ENCODE peak calls at places on chromosome 3, in five cellular contexts. J, E, C, T and G are unnamed samples.

GRCh38 chr3:38131621-38132369 is 5.1 kb downstream of the ACAA1 start:
- DNase-seq in J (peak), E (peak), C (peak), T (peak), G (peak)

GRCh38 chr3:149581681-149582349 is 76.0 kb downstream of the WWTR1 start:
- DNase-seq in J (no peak), E (peak), C (peak), T (peak), G (peak)

GRCh38 chr3:94036909-94037507 is 8.6 kb upstream of the STX19 start:
- DNase-seq in J (peak), E (peak), C (peak), T (peak), G (peak)

GRCh38 chr3:21645121-21645897 is 105.7 kb downstream of the ZNF385D start:
- DNase-seq in J (no peak), E (peak), C (no peak), T (peak), G (no peak)

GRCh38 chr3:73945553-73945952 is 320.8 kb upstream of the PDZRN3 start:
- DNase-seq in J (no peak), E (no peak), C (no peak), T (no peak), G (no peak)

GRCh38 chr3:197590313-197590962 is 34.7 kb upstream of the BDH1 start:
- DNase-seq in J (no peak), E (no peak), C (peak), T (no peak), G (no peak)

GRCh38 chr3:13579089-13579488 is 30.2 kb downstream of the FBLN2 start:
- DNase-seq in J (no peak), E (peak), C (peak), T (peak), G (no peak)

GRCh38 chr3:54970895-54971294 is 43.0 kb upstream of the LRTM1 start:
- DNase-seq in J (no peak), E (peak), C (no peak), T (peak), G (no peak)

GRCh38 chr3:153180860-153181372 is 18.9 kb downstream of the RAP2B start:
- DNase-seq in J (no peak), E (no peak), C (no peak), T (no peak), G (no peak)

GRCh38 chr3:192645437-192645836 is 81.9 kb downstream of the FGF12 start:
- DNase-seq in J (no peak), E (no peak), C (no peak), T (no peak), G (no peak)

GRCh38 chr3:126149960-126150515 is 30.3 kb downstream of the ALDH1L1 start:
- DNase-seq in J (no peak), E (no peak), C (no peak), T (no peak), G (no peak)

GRCh38 chr3:132317229-132317948 is at the start of gene ACP3:
- DNase-seq in J (no peak), E (peak), C (peak), T (peak), G (peak)

GRCh38 chr3:43159496-43160255 is 53.8 kb upstream of the POMGNT2 start:
- DNase-seq in J (no peak), E (no peak), C (no peak), T (no peak), G (no peak)

GRCh38 chr3:55191911-55192787 is 264.3 kb upstream of the LRTM1 start:
- DNase-seq in J (no peak), E (peak), C (peak), T (peak), G (no peak)

GRCh38 chr3:147963711-147964110 is 554.5 kb downstream of the ZIC1 start:
- DNase-seq in J (no peak), E (no peak), C (peak), T (peak), G (no peak)

GRCh38 chr3:14175383-14176037 is 2.9 kb downstream of the XPC start:
- DNase-seq in J (peak), E (peak), C (no peak), T (no peak), G (no peak)

GRCh38 chr3:151383956-151384355 is 597 bp downstream of the P2RY12 start:
- DNase-seq in J (no peak), E (no peak), C (no peak), T (peak), G (no peak)

GRCh38 chr3:9915252-9916141 is 1.4 kb upstream of the IL17RC start:
- DNase-seq in J (peak), E (peak), C (peak), T (peak), G (peak)

GRCh38 chr3:63689285-63689684 is 36.8 kb downstream of the SNTN start:
- DNase-seq in J (no peak), E (no peak), C (no peak), T (no peak), G (no peak)

GRCh38 chr3:49554639-49555265 is 475 bp downstream of the BSN start:
- DNase-seq in J (peak), E (peak), C (peak), T (peak), G (peak)

GRCh38 chr3:49552087-49552486 is 2.2 kb upstream of the BSN start:
- DNase-seq in J (no peak), E (no peak), C (no peak), T (no peak), G (no peak)

GRCh38 chr3:49553690-49554634 is at the start of gene BSN:
- DNase-seq in J (peak), E (peak), C (peak), T (peak), G (peak)

GRCh38 chr3:49556500-49557275 is 2.4 kb downstream of the BSN start:
- DNase-seq in J (no peak), E (no peak), C (no peak), T (no peak), G (no peak)

GRCh38 chr3:49553320-49553689 is 972 bp upstream of the BSN start:
- DNase-seq in J (no peak), E (peak), C (peak), T (peak), G (no peak)
- H3K4me3 ChIP-seq in J (peak), E (peak), C (no peak), T (peak), G (peak)

GRCh38 chr3:53354945-53355498 is 7.7 kb upstream of the DCP1A start:
- DNase-seq in J (no peak), E (peak), C (no peak), T (no peak), G (no peak)
- H2AFZ ChIP-seq in J (no peak), E (no peak), C (no peak), T (no peak), G (no peak)

GRCh38 chr3:146542179-146542578 is 2.2 kb downstream of the PLSCR1 start:
- DNase-seq in J (no peak), E (peak), C (peak), T (peak), G (no peak)
- H3K4me3 ChIP-seq in J (no peak), E (no peak), C (no peak), T (peak), G (no peak)

GRCh38 chr3:146259880-146260589 is 9.1 kb upstream of the PLSCR4 start:
- DNase-seq in J (no peak), E (no peak), C (no peak), T (no peak), G (no peak)

GRCh38 chr3:146262711-146263110 is 11.8 kb upstream of the PLSCR4 start:
- DNase-seq in J (no peak), E (no peak), C (no peak), T (no peak), G (no peak)

GRCh38 chr3:146256851-146257486 is 6.1 kb upstream of the PLSCR4 start:
- DNase-seq in J (no peak), E (peak), C (no peak), T (peak), G (peak)
- H2AFZ ChIP-seq in J (no peak), E (no peak), C (no peak), T (no peak), G (no peak)

DNA sequence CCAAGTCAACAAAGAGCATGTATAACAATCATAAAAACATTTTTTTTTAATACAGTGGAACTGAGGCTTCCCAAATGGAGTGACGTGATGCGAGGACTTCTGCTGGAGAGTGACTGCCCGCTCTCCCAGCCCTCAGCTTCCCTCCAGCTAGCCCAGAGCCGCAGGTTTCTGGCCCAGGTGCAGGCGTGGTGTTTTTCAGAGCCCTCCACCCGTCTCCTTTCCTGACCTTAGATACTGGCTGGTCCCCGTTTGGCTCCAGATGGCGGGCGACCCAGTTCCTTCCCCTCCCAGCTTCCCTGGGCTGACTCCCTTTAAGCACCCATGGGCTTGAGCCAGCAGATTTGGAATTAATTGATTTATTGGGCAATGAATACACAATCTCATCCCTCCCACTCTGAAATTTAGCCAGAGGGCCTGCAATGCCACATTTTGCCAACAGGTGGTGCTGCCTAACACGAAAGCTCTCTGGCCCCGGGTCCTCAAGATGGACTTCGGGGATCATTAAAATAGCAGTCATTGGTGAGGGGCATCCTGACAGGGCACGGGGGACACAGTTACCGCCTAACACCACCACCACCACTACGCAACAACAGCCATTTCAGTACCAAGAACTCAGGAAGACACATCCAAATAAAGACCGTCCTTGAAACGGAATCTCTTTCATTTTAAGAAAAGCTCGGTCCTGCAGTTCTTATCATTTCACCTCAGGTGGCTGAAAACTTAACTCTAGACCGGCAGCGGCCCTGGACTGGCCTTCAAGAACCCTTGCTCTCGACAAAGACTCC is 47.5 kb upstream of the MUC4 start:
- DNase-seq in J (peak), E (peak), C (peak), T (peak), G (peak)
- H3K4me3 ChIP-seq in J (peak), E (no peak), C (no peak), T (no peak), G (no peak)

GRCh38 chr3:104582092-104582491 is 784.6 kb upstream of the ALCAM start:
- DNase-seq in J (no peak), E (no peak), C (no peak), T (no peak), G (no peak)
- H2AFZ ChIP-seq in J (no peak), E (no peak), C (no peak), T (no peak), G (no peak)

DNA sequence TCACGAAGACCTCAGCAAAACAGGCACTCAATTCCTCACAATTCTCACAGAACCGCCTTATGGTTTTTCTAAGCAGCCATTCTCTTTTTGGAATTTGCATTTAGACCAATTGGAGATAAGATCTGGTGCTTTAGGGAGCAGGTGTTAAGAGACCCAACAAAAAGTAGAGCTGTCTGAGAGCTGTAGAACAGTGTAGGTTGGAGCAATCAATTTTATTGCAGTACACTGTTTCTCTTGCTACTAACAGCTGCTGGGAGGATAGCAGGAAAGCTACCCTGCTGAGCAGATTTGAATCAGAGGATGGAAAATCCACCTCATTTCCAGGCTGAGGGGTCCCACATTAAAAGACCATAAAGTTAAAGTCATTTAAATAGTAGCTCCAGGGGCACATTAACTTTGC is 925.8 kb downstream of the EPHA3 start:
- DNase-seq in J (no peak), E (no peak), C (no peak), T (no peak), G (no peak)
- H3K4me3 ChIP-seq in J (no peak), E (no peak), C (no peak), T (no peak), G (no peak)

GRCh38 chr3:137770821-137771399 is 6.8 kb downstream of the SOX14 start:
- DNase-seq in J (no peak), E (no peak), C (no peak), T (no peak), G (peak)
- H2AFZ ChIP-seq in J (no peak), E (peak), C (peak), T (no peak), G (no peak)

GRCh38 chr3:62096521-62096920 is 276.8 kb downstream of the FEZF2 start:
- DNase-seq in J (no peak), E (no peak), C (no peak), T (no peak), G (no peak)
- H3K4me3 ChIP-seq in J (no peak), E (no peak), C (no peak), T (no peak), G (no peak)

DNA sequence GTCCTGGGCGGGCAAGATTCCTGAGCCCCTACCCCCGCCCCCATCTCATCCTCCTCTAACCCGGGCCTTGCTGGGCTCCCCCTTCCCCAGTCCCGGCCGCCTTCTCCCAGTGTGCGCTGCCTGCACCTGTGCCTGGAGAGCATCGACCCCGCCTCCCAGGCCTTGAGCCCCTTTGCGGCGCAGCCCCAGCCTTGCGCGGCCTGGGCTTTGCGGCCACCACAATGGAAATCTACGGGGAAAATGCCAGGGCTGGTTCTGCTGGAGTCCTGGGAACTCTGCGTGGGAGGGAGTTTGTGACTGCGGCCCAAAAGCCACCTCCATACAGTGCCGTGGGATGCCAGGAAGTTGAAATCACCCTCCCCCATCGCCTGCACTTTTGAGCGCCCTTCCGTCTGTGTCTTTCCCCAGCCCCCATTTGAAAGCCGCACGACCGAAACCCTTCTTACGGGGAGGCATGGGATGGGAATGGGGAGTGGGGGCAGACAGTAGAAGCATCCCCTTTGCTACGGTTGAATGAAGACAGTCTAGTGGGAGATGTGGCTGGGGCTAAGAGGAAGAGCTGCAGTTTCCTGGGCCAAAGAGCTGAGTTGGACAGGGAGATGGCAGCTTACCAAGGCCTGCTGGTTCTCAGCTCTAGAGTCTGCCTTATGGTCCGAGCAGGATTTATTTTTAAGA is 1.0 kb upstream of the SOX2 start:
- DNase-seq in J (peak), E (no peak), C (no peak), T (no peak), G (peak)
- H2AFZ ChIP-seq in J (peak), E (peak), C (no peak), T (no peak), G (no peak)